ENCODE peak calls at places on chromosomes 13 and 19, in ten cellular contexts. One of them, this sample, is unnamed.

GRCh38 chr13:50518131-50518530 is 325.4 kb downstream of the DLEU7 start:
- DNase-seq in hepatic stellate cell: no peak
- DNase-seq in T-helper 2 cell: no peak
- DNase-seq in A172: no peak
- DNase-seq in GF-D8: no peak
- DNase-seq in NCI-H2081: no peak
- DNase-seq in stimulated activated CD8-positive, alpha-beta memory T cell treated with anti-CD3 and anti-CD28 coated beads, Interleukin-12 subunit alpha, Interleukin-12 subunit beta, amount 100 ng/mL, for 1 hour: no peak
- DNase-seq in NCI-H1092: no peak
- DNase-seq in ecto neural progenitor cell: no peak
- DNase-seq in Caco-2: no peak
- DNase-seq in this sample: no peak

GRCh38 chr19:11921852-11922495 is 2.9 kb upstream of the ZNF700 start:
- DNase-seq in A172: no peak
- DNase-seq in hepatic stellate cell: no peak
- DNase-seq in GF-D8: no peak
- DNase-seq in ecto neural progenitor cell: no peak
- DNase-seq in stimulated activated CD8-positive, alpha-beta memory T cell treated with anti-CD3 and anti-CD28 coated beads, Interleukin-12 subunit alpha, Interleukin-12 subunit beta, amount 100 ng/mL, for 1 hour: no peak
- DNase-seq in NCI-H1092: no peak
- DNase-seq in NCI-H2081: no peak
- DNase-seq in Caco-2: peak; percentile 48
- DNase-seq in T-helper 2 cell: no peak
- DNase-seq in this sample: no peak

GRCh38 chr13:91406619-91407018 is 8.2 kb downstream of the GPC5 start:
- DNase-seq in NCI-H2081: peak; percentile 58
- DNase-seq in stimulated activated CD8-positive, alpha-beta memory T cell treated with anti-CD3 and anti-CD28 coated beads, Interleukin-12 subunit alpha, Interleukin-12 subunit beta, amount 100 ng/mL, for 1 hour: no peak
- DNase-seq in GF-D8: no peak
- DNase-seq in A172: peak; percentile 22
- DNase-seq in T-helper 2 cell: peak; percentile 7
- DNase-seq in ecto neural progenitor cell: peak; percentile 55
- DNase-seq in Caco-2: peak; percentile 50
- DNase-seq in hepatic stellate cell: no peak
- DNase-seq in NCI-H1092: peak; percentile 71
- DNase-seq in this sample: no peak

GRCh38 chr13:111115051-111115840 is at the start of gene ARHGEF7:
- DNase-seq in T-helper 2 cell: no peak
- DNase-seq in NCI-H2081: peak; percentile 45
- DNase-seq in GF-D8: no peak
- DNase-seq in hepatic stellate cell: peak; percentile 48
- DNase-seq in Caco-2: no peak
- DNase-seq in A172: no peak
- DNase-seq in ecto neural progenitor cell: peak; percentile 71
- DNase-seq in stimulated activated CD8-positive, alpha-beta memory T cell treated with anti-CD3 and anti-CD28 coated beads, Interleukin-12 subunit alpha, Interleukin-12 subunit beta, amount 100 ng/mL, for 1 hour: no peak
- DNase-seq in NCI-H1092: peak; percentile 34
- DNase-seq in this sample: no peak

GRCh38 chr13:109667754-109668360 is 118.5 kb downstream of the IRS2 start:
- DNase-seq in stimulated activated CD8-positive, alpha-beta memory T cell treated with anti-CD3 and anti-CD28 coated beads, Interleukin-12 subunit alpha, Interleukin-12 subunit beta, amount 100 ng/mL, for 1 hour: no peak
- DNase-seq in ecto neural progenitor cell: peak; percentile 29
- DNase-seq in Caco-2: no peak
- DNase-seq in NCI-H1092: no peak
- DNase-seq in GF-D8: peak; percentile 75
- DNase-seq in hepatic stellate cell: no peak
- DNase-seq in T-helper 2 cell: no peak
- DNase-seq in NCI-H2081: peak; percentile 53
- DNase-seq in A172: no peak
- DNase-seq in this sample: no peak

GRCh38 chr19:40613669-40614594 is 12.8 kb downstream of the LTBP4 start:
- DNase-seq in NCI-H2081: peak; percentile 76
- DNase-seq in T-helper 2 cell: peak; percentile 76
- DNase-seq in ecto neural progenitor cell: peak; percentile 87
- DNase-seq in Caco-2: peak; percentile 92
- DNase-seq in GF-D8: no peak
- DNase-seq in NCI-H1092: peak; percentile 37
- DNase-seq in A172: no peak
- DNase-seq in stimulated activated CD8-positive, alpha-beta memory T cell treated with anti-CD3 and anti-CD28 coated beads, Interleukin-12 subunit alpha, Interleukin-12 subunit beta, amount 100 ng/mL, for 1 hour: peak; percentile 75
- DNase-seq in hepatic stellate cell: no peak
- DNase-seq in this sample: peak; percentile 74

GRCh38 chr13:104567114-104567513 is 1500.9 kb upstream of the SLC10A2 start:
- DNase-seq in Caco-2: no peak
- DNase-seq in hepatic stellate cell: no peak
- DNase-seq in NCI-H1092: no peak
- DNase-seq in stimulated activated CD8-positive, alpha-beta memory T cell treated with anti-CD3 and anti-CD28 coated beads, Interleukin-12 subunit alpha, Interleukin-12 subunit beta, amount 100 ng/mL, for 1 hour: no peak
- DNase-seq in NCI-H2081: no peak
- DNase-seq in T-helper 2 cell: no peak
- DNase-seq in A172: no peak
- DNase-seq in ecto neural progenitor cell: no peak
- DNase-seq in GF-D8: no peak
- DNase-seq in this sample: no peak

GRCh38 chr13:40589285-40590109 is 76.9 kb downstream of the FOXO1 start:
- DNase-seq in NCI-H1092: no peak
- DNase-seq in GF-D8: peak; percentile 98
- DNase-seq in ecto neural progenitor cell: no peak
- DNase-seq in stimulated activated CD8-positive, alpha-beta memory T cell treated with anti-CD3 and anti-CD28 coated beads, Interleukin-12 subunit alpha, Interleukin-12 subunit beta, amount 100 ng/mL, for 1 hour: no peak
- DNase-seq in Caco-2: no peak
- DNase-seq in hepatic stellate cell: peak; percentile 34
- DNase-seq in T-helper 2 cell: no peak
- DNase-seq in A172: peak; percentile 21
- DNase-seq in NCI-H2081: no peak
- DNase-seq in this sample: no peak

GRCh38 chr19:50481351-50482149 is 4.9 kb upstream of the GARIN5A start:
- DNase-seq in A172: no peak
- DNase-seq in T-helper 2 cell: no peak
- DNase-seq in NCI-H2081: no peak
- DNase-seq in ecto neural progenitor cell: no peak
- DNase-seq in stimulated activated CD8-positive, alpha-beta memory T cell treated with anti-CD3 and anti-CD28 coated beads, Interleukin-12 subunit alpha, Interleukin-12 subunit beta, amount 100 ng/mL, for 1 hour: no peak
- DNase-seq in GF-D8: no peak
- DNase-seq in Caco-2: no peak
- DNase-seq in hepatic stellate cell: no peak
- DNase-seq in NCI-H1092: no peak
- DNase-seq in this sample: no peak

GRCh38 chr19:48030073-48030472 is 13.8 kb downstream of the CABP5 start:
- DNase-seq in ecto neural progenitor cell: no peak
- DNase-seq in NCI-H1092: no peak
- DNase-seq in hepatic stellate cell: no peak
- DNase-seq in Caco-2: no peak
- DNase-seq in stimulated activated CD8-positive, alpha-beta memory T cell treated with anti-CD3 and anti-CD28 coated beads, Interleukin-12 subunit alpha, Interleukin-12 subunit beta, amount 100 ng/mL, for 1 hour: no peak
- DNase-seq in NCI-H2081: no peak
- DNase-seq in GF-D8: no peak
- DNase-seq in A172: no peak
- DNase-seq in T-helper 2 cell: no peak
- DNase-seq in this sample: no peak

GRCh38 chr13:94660695-94661324 is 51.5 kb downstream of the SOX21 start:
- DNase-seq in NCI-H1092: peak; percentile 18
- DNase-seq in NCI-H2081: peak; percentile 57
- DNase-seq in T-helper 2 cell: no peak
- DNase-seq in stimulated activated CD8-positive, alpha-beta memory T cell treated with anti-CD3 and anti-CD28 coated beads, Interleukin-12 subunit alpha, Interleukin-12 subunit beta, amount 100 ng/mL, for 1 hour: no peak
- DNase-seq in GF-D8: no peak
- DNase-seq in A172: peak; percentile 21
- DNase-seq in Caco-2: peak; percentile 60
- DNase-seq in ecto neural progenitor cell: no peak
- DNase-seq in hepatic stellate cell: no peak
- DNase-seq in this sample: no peak

GRCh38 chr13:98563071-98563470 is 13.8 kb downstream of the STK24 start:
- DNase-seq in A172: no peak
- DNase-seq in Caco-2: no peak
- DNase-seq in ecto neural progenitor cell: no peak
- DNase-seq in GF-D8: no peak
- DNase-seq in T-helper 2 cell: no peak
- DNase-seq in NCI-H2081: no peak
- DNase-seq in NCI-H1092: no peak
- DNase-seq in hepatic stellate cell: no peak
- DNase-seq in stimulated activated CD8-positive, alpha-beta memory T cell treated with anti-CD3 and anti-CD28 coated beads, Interleukin-12 subunit alpha, Interleukin-12 subunit beta, amount 100 ng/mL, for 1 hour: no peak
- DNase-seq in this sample: no peak

GRCh38 chr19:4768934-4769777 is 22.4 kb upstream of the FEM1A start:
- DNase-seq in NCI-H1092: peak; percentile 95
- DNase-seq in ecto neural progenitor cell: peak; percentile 95
- DNase-seq in NCI-H2081: peak; percentile 94
- DNase-seq in Caco-2: peak; percentile 83
- DNase-seq in stimulated activated CD8-positive, alpha-beta memory T cell treated with anti-CD3 and anti-CD28 coated beads, Interleukin-12 subunit alpha, Interleukin-12 subunit beta, amount 100 ng/mL, for 1 hour: peak; percentile 57
- DNase-seq in hepatic stellate cell: peak; percentile 75
- DNase-seq in A172: peak; percentile 82
- DNase-seq in T-helper 2 cell: peak; percentile 66
- DNase-seq in GF-D8: peak; percentile 37
- DNase-seq in this sample: peak; percentile 76

GRCh38 chr19:9645466-9645865 is 24.4 kb upstream of the ZNF561 start:
- DNase-seq in ecto neural progenitor cell: no peak
- DNase-seq in Caco-2: no peak
- DNase-seq in NCI-H2081: no peak
- DNase-seq in A172: no peak
- DNase-seq in hepatic stellate cell: no peak
- DNase-seq in stimulated activated CD8-positive, alpha-beta memory T cell treated with anti-CD3 and anti-CD28 coated beads, Interleukin-12 subunit alpha, Interleukin-12 subunit beta, amount 100 ng/mL, for 1 hour: no peak
- DNase-seq in GF-D8: peak; percentile 1
- DNase-seq in T-helper 2 cell: no peak
- DNase-seq in NCI-H1092: no peak
- DNase-seq in this sample: no peak

GRCh38 chr13:39159393-39159792 is 121.1 kb downstream of the NHLRC3 start:
- DNase-seq in stimulated activated CD8-positive, alpha-beta memory T cell treated with anti-CD3 and anti-CD28 coated beads, Interleukin-12 subunit alpha, Interleukin-12 subunit beta, amount 100 ng/mL, for 1 hour: no peak
- DNase-seq in Caco-2: no peak
- DNase-seq in NCI-H2081: peak; percentile 91
- DNase-seq in hepatic stellate cell: no peak
- DNase-seq in NCI-H1092: peak; percentile 10
- DNase-seq in GF-D8: no peak
- DNase-seq in A172: no peak
- DNase-seq in T-helper 2 cell: no peak
- DNase-seq in ecto neural progenitor cell: no peak
- DNase-seq in this sample: no peak

GRCh38 chr19:7980635-7981121 is 24.8 kb downstream of the ELAVL1 start:
- DNase-seq in NCI-H2081: no peak
- DNase-seq in T-helper 2 cell: no peak
- DNase-seq in ecto neural progenitor cell: no peak
- DNase-seq in GF-D8: no peak
- DNase-seq in hepatic stellate cell: no peak
- DNase-seq in NCI-H1092: no peak
- DNase-seq in stimulated activated CD8-positive, alpha-beta memory T cell treated with anti-CD3 and anti-CD28 coated beads, Interleukin-12 subunit alpha, Interleukin-12 subunit beta, amount 100 ng/mL, for 1 hour: no peak
- DNase-seq in Caco-2: no peak
- DNase-seq in A172: no peak
- DNase-seq in this sample: no peak

GRCh38 chr19:44883962-44884361 is 7.1 kb upstream of the TOMM40 start:
- DNase-seq in A172: no peak
- DNase-seq in hepatic stellate cell: no peak
- DNase-seq in Caco-2: no peak
- DNase-seq in GF-D8: no peak
- DNase-seq in ecto neural progenitor cell: no peak
- DNase-seq in stimulated activated CD8-positive, alpha-beta memory T cell treated with anti-CD3 and anti-CD28 coated beads, Interleukin-12 subunit alpha, Interleukin-12 subunit beta, amount 100 ng/mL, for 1 hour: no peak
- DNase-seq in NCI-H1092: no peak
- DNase-seq in T-helper 2 cell: no peak
- DNase-seq in NCI-H2081: no peak
- DNase-seq in this sample: no peak

GRCh38 chr13:79775830-79776229 is 294.9 kb downstream of the NDFIP2 start:
- DNase-seq in hepatic stellate cell: peak; percentile 40
- DNase-seq in A172: peak; percentile 54
- DNase-seq in stimulated activated CD8-positive, alpha-beta memory T cell treated with anti-CD3 and anti-CD28 coated beads, Interleukin-12 subunit alpha, Interleukin-12 subunit beta, amount 100 ng/mL, for 1 hour: no peak
- DNase-seq in T-helper 2 cell: no peak
- DNase-seq in ecto neural progenitor cell: no peak
- DNase-seq in GF-D8: peak; percentile 7
- DNase-seq in Caco-2: peak; percentile 85
- DNase-seq in NCI-H1092: peak; percentile 14
- DNase-seq in NCI-H2081: peak; percentile 4
- DNase-seq in this sample: no peak

GRCh38 chr13:95100525-95101121 is 200.6 kb downstream of the ABCC4 start:
- DNase-seq in stimulated activated CD8-positive, alpha-beta memory T cell treated with anti-CD3 and anti-CD28 coated beads, Interleukin-12 subunit alpha, Interleukin-12 subunit beta, amount 100 ng/mL, for 1 hour: no peak
- DNase-seq in GF-D8: no peak
- DNase-seq in hepatic stellate cell: peak; percentile 34
- DNase-seq in ecto neural progenitor cell: no peak
- DNase-seq in A172: peak; percentile 97
- DNase-seq in Caco-2: no peak
- DNase-seq in T-helper 2 cell: no peak
- DNase-seq in NCI-H1092: no peak
- DNase-seq in NCI-H2081: no peak
- DNase-seq in this sample: no peak

This sample was measured in stimulated activated CD4-positive, alpha-beta T cell treated with anti-CD3 and anti-CD28 coated beads, TNF-alpha, amount 100 ng/mL, for 48 hours.